ENCODE peak calls at places on chromosome 3, in six cellular contexts. One of them, this sample, is unnamed.
A peak's percentile ranks its signal among the peaks of the same experiment; 100 is the strongest.

GRCh38 chr3:106457278-106458210 is 588.7 kb upstream of the CBLB start:
- DNase-seq in CD4-positive, CD25-positive, alpha-beta regulatory T cell: peak; percentile 27
- DNase-seq in mesendoderm: peak; percentile 48
- DNase-seq in H1: no peak
- DNase-seq in effector memory CD4-positive, alpha-beta T cell: no peak
- DNase-seq in kidney: no peak
- DNase-seq in this sample: no peak

GRCh38 chr3:81339040-81339845 is 422.2 kb downstream of the GBE1 start:
- DNase-seq in CD4-positive, CD25-positive, alpha-beta regulatory T cell: no peak
- DNase-seq in effector memory CD4-positive, alpha-beta T cell: no peak
- DNase-seq in kidney: no peak
- DNase-seq in mesendoderm: peak; percentile 21
- DNase-seq in H1: no peak
- DNase-seq in this sample: no peak

GRCh38 chr3:188153498-188153948 is 434 bp upstream of the LPP start:
- DNase-seq in kidney: peak; percentile 94
- DNase-seq in effector memory CD4-positive, alpha-beta T cell: peak; percentile 21
- DNase-seq in mesendoderm: peak; percentile 97
- DNase-seq in H1: peak; percentile 87
- DNase-seq in CD4-positive, CD25-positive, alpha-beta regulatory T cell: peak; percentile 55
- DNase-seq in this sample: peak; percentile 35

GRCh38 chr3:165852710-165853109 is 15.5 kb upstream of the BCHE start:
- DNase-seq in effector memory CD4-positive, alpha-beta T cell: no peak
- DNase-seq in mesendoderm: no peak
- DNase-seq in H1: no peak
- DNase-seq in kidney: no peak
- DNase-seq in CD4-positive, CD25-positive, alpha-beta regulatory T cell: no peak
- DNase-seq in this sample: no peak

GRCh38 chr3:106482436-106482835 is 613.6 kb upstream of the CBLB start:
- DNase-seq in H1: no peak
- DNase-seq in mesendoderm: no peak
- DNase-seq in CD4-positive, CD25-positive, alpha-beta regulatory T cell: no peak
- DNase-seq in effector memory CD4-positive, alpha-beta T cell: no peak
- DNase-seq in kidney: no peak
- DNase-seq in this sample: no peak

GRCh38 chr3:196149375-196149774 is 61.8 kb downstream of the ZDHHC19 start:
- DNase-seq in mesendoderm: no peak
- DNase-seq in effector memory CD4-positive, alpha-beta T cell: no peak
- DNase-seq in H1: no peak
- DNase-seq in CD4-positive, CD25-positive, alpha-beta regulatory T cell: no peak
- DNase-seq in kidney: no peak
- DNase-seq in this sample: no peak

GRCh38 chr3:195859846-195860411 is 48.2 kb upstream of the MUC4 start:
- DNase-seq in kidney: peak; percentile 33
- DNase-seq in mesendoderm: peak; percentile 53
- DNase-seq in effector memory CD4-positive, alpha-beta T cell: no peak
- DNase-seq in CD4-positive, CD25-positive, alpha-beta regulatory T cell: no peak
- DNase-seq in H1: no peak
- DNase-seq in this sample: no peak

GRCh38 chr3:65914740-65915366 is 123.9 kb downstream of the MAGI1 start:
- DNase-seq in mesendoderm: peak; percentile 30
- DNase-seq in kidney: no peak
- DNase-seq in effector memory CD4-positive, alpha-beta T cell: no peak
- DNase-seq in H1: no peak
- DNase-seq in CD4-positive, CD25-positive, alpha-beta regulatory T cell: no peak
- DNase-seq in this sample: no peak

GRCh38 chr3:102124301-102125158 is 275.2 kb downstream of the NFKBIZ start:
- DNase-seq in effector memory CD4-positive, alpha-beta T cell: no peak
- DNase-seq in CD4-positive, CD25-positive, alpha-beta regulatory T cell: no peak
- DNase-seq in mesendoderm: peak; percentile 3
- DNase-seq in kidney: no peak
- DNase-seq in H1: no peak
- DNase-seq in this sample: no peak

GRCh38 chr3:57130426-57131209 is 34.5 kb downstream of the IL17RD start:
- DNase-seq in H1: peak; percentile 99
- DNase-seq in effector memory CD4-positive, alpha-beta T cell: no peak
- DNase-seq in CD4-positive, CD25-positive, alpha-beta regulatory T cell: peak; percentile 14
- DNase-seq in kidney: peak; percentile 72
- DNase-seq in mesendoderm: peak; percentile 100
- DNase-seq in this sample: no peak

GRCh38 chr3:127667119-127667681 is 5.6 kb upstream of the ABTB1 start:
- DNase-seq in H1: no peak
- DNase-seq in effector memory CD4-positive, alpha-beta T cell: no peak
- DNase-seq in CD4-positive, CD25-positive, alpha-beta regulatory T cell: no peak
- DNase-seq in kidney: no peak
- DNase-seq in mesendoderm: no peak
- DNase-seq in this sample: no peak

GRCh38 chr3:160735801-160736200 is 20.2 kb upstream of the PPM1L start:
- DNase-seq in mesendoderm: no peak
- DNase-seq in kidney: no peak
- DNase-seq in effector memory CD4-positive, alpha-beta T cell: no peak
- DNase-seq in CD4-positive, CD25-positive, alpha-beta regulatory T cell: no peak
- DNase-seq in H1: no peak
- DNase-seq in this sample: no peak

GRCh38 chr3:129619726-129620162 is 13.3 kb upstream of the PLXND1 start:
- DNase-seq in H1: no peak
- DNase-seq in CD4-positive, CD25-positive, alpha-beta regulatory T cell: no peak
- DNase-seq in effector memory CD4-positive, alpha-beta T cell: no peak
- DNase-seq in mesendoderm: no peak
- DNase-seq in kidney: peak; percentile 63
- DNase-seq in this sample: no peak

GRCh38 chr3:17833786-17834559 is 91.5 kb upstream of the TBC1D5 start:
- DNase-seq in mesendoderm: peak; percentile 54
- DNase-seq in H1: no peak
- DNase-seq in effector memory CD4-positive, alpha-beta T cell: no peak
- DNase-seq in kidney: no peak
- DNase-seq in CD4-positive, CD25-positive, alpha-beta regulatory T cell: no peak
- DNase-seq in this sample: no peak

DNA sequence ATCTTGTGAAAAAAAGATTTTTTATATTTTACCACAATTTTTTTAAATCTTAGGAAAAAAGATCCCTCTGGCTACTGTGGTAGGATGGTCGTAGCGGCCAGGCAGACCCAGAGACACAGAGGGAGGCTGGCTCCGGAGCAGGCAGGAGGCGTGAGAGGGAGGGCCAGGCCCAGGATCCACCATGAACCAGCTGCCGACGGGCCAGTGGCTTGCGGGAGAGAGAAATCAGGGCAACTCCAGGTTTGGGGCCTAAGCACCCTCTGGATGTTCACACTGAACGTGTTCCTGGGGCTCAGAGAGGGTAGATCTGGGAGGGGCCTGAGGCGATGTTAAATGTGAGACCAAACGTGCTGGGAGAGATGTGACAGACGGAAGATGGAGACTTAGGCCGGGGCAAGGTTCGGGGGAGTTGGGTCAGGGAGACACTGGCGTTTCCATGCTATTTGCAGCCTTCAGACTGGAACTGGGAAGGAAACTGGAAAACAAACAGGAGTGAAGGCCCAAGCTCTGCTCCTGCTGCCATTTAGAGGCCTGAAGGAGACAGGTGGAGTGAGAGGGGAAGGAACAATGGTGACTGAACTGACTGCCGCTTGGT is 1.6 kb upstream of the VILL start:
- DNase-seq in effector memory CD4-positive, alpha-beta T cell: no peak
- DNase-seq in kidney: peak; percentile 67
- DNase-seq in H1: no peak
- DNase-seq in CD4-positive, CD25-positive, alpha-beta regulatory T cell: no peak
- DNase-seq in mesendoderm: no peak
- DNase-seq in this sample: no peak
- H3K4me1 ChIP-seq in effector memory CD4-positive, alpha-beta T cell: peaks cover 7% of the 10 kb centered on the region
- H3K4me1 ChIP-seq in kidney: no peaks in the 10 kb centered on the region
- H3K4me1 ChIP-seq in H1: no peaks in the 10 kb centered on the region
- H3K4me1 ChIP-seq in CD4-positive, CD25-positive, alpha-beta regulatory T cell: peaks cover 8% of the 10 kb centered on the region
- H3K4me1 ChIP-seq in mesendoderm: no peaks in the 10 kb centered on the region
- H3K4me1 ChIP-seq in this sample: peaks cover 77% of the 10 kb centered on the region

GRCh38 chr3:153162513-153163348 is 705 bp downstream of the RAP2B start:
- DNase-seq in effector memory CD4-positive, alpha-beta T cell: peak; percentile 12
- DNase-seq in mesendoderm: peak; percentile 59
- DNase-seq in H1: no peak
- DNase-seq in CD4-positive, CD25-positive, alpha-beta regulatory T cell: peak; percentile 66
- DNase-seq in kidney: peak; percentile 84
- DNase-seq in this sample: no peak

GRCh38 chr3:153165211-153165815 is 3.3 kb downstream of the RAP2B start:
- DNase-seq in mesendoderm: peak; percentile 40
- DNase-seq in CD4-positive, CD25-positive, alpha-beta regulatory T cell: peak; percentile 49
- DNase-seq in effector memory CD4-positive, alpha-beta T cell: no peak
- DNase-seq in H1: no peak
- DNase-seq in kidney: no peak
- DNase-seq in this sample: no peak

GRCh38 chr3:153163349-153164008 is 1.5 kb downstream of the RAP2B start:
- DNase-seq in effector memory CD4-positive, alpha-beta T cell: no peak
- DNase-seq in H1: no peak
- DNase-seq in mesendoderm: no peak
- DNase-seq in kidney: peak; percentile 79
- DNase-seq in CD4-positive, CD25-positive, alpha-beta regulatory T cell: no peak
- DNase-seq in this sample: no peak

GRCh38 chr3:153164009-153164550 is 2.1 kb downstream of the RAP2B start:
- DNase-seq in H1: no peak
- DNase-seq in kidney: no peak
- DNase-seq in mesendoderm: no peak
- DNase-seq in CD4-positive, CD25-positive, alpha-beta regulatory T cell: no peak
- DNase-seq in effector memory CD4-positive, alpha-beta T cell: no peak
- DNase-seq in this sample: no peak

DNA sequence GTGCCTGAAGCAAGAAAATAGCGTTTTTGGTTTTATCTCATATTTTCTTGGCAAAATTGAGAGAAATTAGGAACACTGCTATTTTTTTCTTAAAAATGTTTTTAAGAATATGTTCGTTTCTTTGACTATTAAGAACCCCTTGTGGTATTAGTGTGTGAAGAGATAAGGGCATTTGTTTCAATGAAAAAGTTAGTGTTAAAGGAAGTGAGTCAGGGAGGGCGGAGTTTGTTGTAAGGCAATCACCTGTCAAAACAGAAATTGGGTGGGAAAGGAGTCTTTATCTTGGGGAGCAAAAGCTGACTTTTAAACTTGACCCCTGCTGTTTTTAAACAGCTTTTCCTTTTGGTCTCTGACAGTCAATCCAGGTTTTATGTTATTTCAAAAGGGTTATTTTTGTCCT is 4.2 kb downstream of the RAP2B start:
- DNase-seq in CD4-positive, CD25-positive, alpha-beta regulatory T cell: peak; percentile 75
- DNase-seq in mesendoderm: peak; percentile 65
- DNase-seq in kidney: no peak
- DNase-seq in effector memory CD4-positive, alpha-beta T cell: no peak
- DNase-seq in H1: no peak
- DNase-seq in this sample: no peak
- H3K4me3 ChIP-seq in CD4-positive, CD25-positive, alpha-beta regulatory T cell: peak overlapping the region; percentile 93
- H3K4me3 ChIP-seq in mesendoderm: no peak overlapping the region
- H3K4me3 ChIP-seq in kidney: no peak overlapping the region
- H3K4me3 ChIP-seq in effector memory CD4-positive, alpha-beta T cell: peak overlapping the region; percentile 95
- H3K4me3 ChIP-seq in H1: no peak overlapping the region
- H3K4me3 ChIP-seq in this sample: peak overlapping the region; percentile 97

GRCh38 chr3:36814071-36814717 is 49.8 kb upstream of the DCLK3 start:
- DNase-seq in effector memory CD4-positive, alpha-beta T cell: no peak
- DNase-seq in mesendoderm: no peak
- DNase-seq in H1: no peak
- DNase-seq in kidney: no peak
- DNase-seq in CD4-positive, CD25-positive, alpha-beta regulatory T cell: no peak
- DNase-seq in this sample: no peak
- H3K4me1 ChIP-seq in effector memory CD4-positive, alpha-beta T cell: no peaks in the 10 kb centered on the region
- H3K4me1 ChIP-seq in mesendoderm: no peaks in the 10 kb centered on the region
- H3K4me1 ChIP-seq in H1: no peaks in the 10 kb centered on the region
- H3K4me1 ChIP-seq in kidney: no peaks in the 10 kb centered on the region
- H3K4me1 ChIP-seq in CD4-positive, CD25-positive, alpha-beta regulatory T cell: no peaks in the 10 kb centered on the region
- H3K4me1 ChIP-seq in this sample: peaks cover 6% of the 10 kb centered on the region

GRCh38 chr3:52714335-52715302 is 8.7 kb downstream of the SPCS1 start:
- DNase-seq in CD4-positive, CD25-positive, alpha-beta regulatory T cell: no peak
- DNase-seq in mesendoderm: peak; percentile 86
- DNase-seq in effector memory CD4-positive, alpha-beta T cell: no peak
- DNase-seq in H1: peak; percentile 72
- DNase-seq in kidney: peak; percentile 75
- DNase-seq in this sample: no peak
- H3K4me3 ChIP-seq in CD4-positive, CD25-positive, alpha-beta regulatory T cell: no peak overlapping the region
- H3K4me3 ChIP-seq in mesendoderm: no peak overlapping the region
- H3K4me3 ChIP-seq in effector memory CD4-positive, alpha-beta T cell: no peak overlapping the region
- H3K4me3 ChIP-seq in H1: peak overlapping the region; percentile 38
- H3K4me3 ChIP-seq in kidney: no peak overlapping the region
- H3K4me3 ChIP-seq in this sample: no peak overlapping the region

GRCh38 chr3:46968783-46969428 is 7.6 kb downstream of the CCDC12 start:
- DNase-seq in CD4-positive, CD25-positive, alpha-beta regulatory T cell: no peak
- DNase-seq in mesendoderm: no peak
- DNase-seq in effector memory CD4-positive, alpha-beta T cell: no peak
- DNase-seq in kidney: peak; percentile 53
- DNase-seq in H1: no peak
- DNase-seq in this sample: no peak

GRCh38 chr3:46970391-46971091 is 6.0 kb downstream of the CCDC12 start:
- DNase-seq in kidney: peak; percentile 59
- DNase-seq in mesendoderm: no peak
- DNase-seq in H1: no peak
- DNase-seq in effector memory CD4-positive, alpha-beta T cell: no peak
- DNase-seq in CD4-positive, CD25-positive, alpha-beta regulatory T cell: no peak
- DNase-seq in this sample: no peak

GRCh38 chr3:46971742-46972141 is 4.8 kb downstream of the CCDC12 start:
- DNase-seq in CD4-positive, CD25-positive, alpha-beta regulatory T cell: peak; percentile 56
- DNase-seq in kidney: peak; percentile 3
- DNase-seq in H1: no peak
- DNase-seq in effector memory CD4-positive, alpha-beta T cell: no peak
- DNase-seq in mesendoderm: no peak
- DNase-seq in this sample: no peak

GRCh38 chr3:46972396-46972795 is 4.1 kb downstream of the CCDC12 start:
- DNase-seq in CD4-positive, CD25-positive, alpha-beta regulatory T cell: no peak
- DNase-seq in effector memory CD4-positive, alpha-beta T cell: no peak
- DNase-seq in kidney: no peak
- DNase-seq in mesendoderm: no peak
- DNase-seq in H1: no peak
- DNase-seq in this sample: no peak

DNA sequence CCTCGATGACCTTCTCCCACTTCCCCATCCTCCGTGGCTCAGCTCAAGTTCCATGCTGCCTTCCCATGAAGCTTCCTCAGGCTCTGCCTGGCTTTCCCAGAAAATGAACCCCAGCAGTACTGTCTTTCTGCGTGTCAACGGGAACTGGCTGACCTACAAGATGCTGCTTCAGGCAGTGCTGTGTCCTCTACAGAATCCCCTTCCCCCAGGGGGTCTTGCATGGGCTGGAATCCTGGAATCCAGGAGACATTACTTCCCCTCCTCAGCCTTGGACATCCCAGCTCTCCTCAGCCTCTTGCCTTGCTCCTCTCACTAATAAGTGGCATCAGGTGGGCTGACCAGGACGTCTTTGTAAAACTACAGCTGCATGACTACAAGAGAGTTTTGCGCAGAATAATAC is 5.4 kb downstream of the CCDC12 start:
- DNase-seq in effector memory CD4-positive, alpha-beta T cell: no peak
- DNase-seq in mesendoderm: no peak
- DNase-seq in CD4-positive, CD25-positive, alpha-beta regulatory T cell: no peak
- DNase-seq in kidney: peak; percentile 26
- DNase-seq in H1: no peak
- DNase-seq in this sample: no peak
- H3K4me1 ChIP-seq in effector memory CD4-positive, alpha-beta T cell: peaks cover 52% of the 10 kb centered on the region
- H3K4me1 ChIP-seq in mesendoderm: peaks cover 3% of the 10 kb centered on the region
- H3K4me1 ChIP-seq in CD4-positive, CD25-positive, alpha-beta regulatory T cell: peaks cover 85% of the 10 kb centered on the region
- H3K4me1 ChIP-seq in kidney: peaks cover 42% of the 10 kb centered on the region
- H3K4me1 ChIP-seq in H1: no peaks in the 10 kb centered on the region
- H3K4me1 ChIP-seq in this sample: peaks cover 57% of the 10 kb centered on the region

DNA sequence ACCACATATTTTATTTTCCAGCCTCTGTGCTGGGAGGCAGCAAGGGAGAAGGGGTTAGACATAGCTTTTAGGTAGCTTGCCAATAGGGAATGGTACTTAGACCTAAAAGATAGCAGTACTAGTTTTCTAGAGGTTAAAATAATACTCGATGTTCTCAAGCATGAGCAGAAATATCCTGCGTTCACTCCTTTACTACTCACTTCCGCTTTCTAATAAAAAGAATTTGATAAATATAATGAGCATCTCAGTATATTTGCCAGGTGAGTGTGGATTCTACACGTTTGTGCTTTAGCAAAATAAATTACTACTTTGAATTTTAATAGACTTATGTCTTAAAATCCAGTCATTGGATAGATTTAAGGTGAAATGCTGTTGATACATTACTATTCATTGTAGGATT is 39.4 kb upstream of the CD47 start:
- DNase-seq in H1: no peak
- DNase-seq in kidney: no peak
- DNase-seq in CD4-positive, CD25-positive, alpha-beta regulatory T cell: no peak
- DNase-seq in effector memory CD4-positive, alpha-beta T cell: no peak
- DNase-seq in mesendoderm: no peak
- DNase-seq in this sample: no peak
- H3K4me3 ChIP-seq in H1: no peak overlapping the region
- H3K4me3 ChIP-seq in kidney: no peak overlapping the region
- H3K4me3 ChIP-seq in CD4-positive, CD25-positive, alpha-beta regulatory T cell: peak overlapping the region; percentile 16
- H3K4me3 ChIP-seq in effector memory CD4-positive, alpha-beta T cell: no peak overlapping the region
- H3K4me3 ChIP-seq in mesendoderm: no peak overlapping the region
- H3K4me3 ChIP-seq in this sample: no peak overlapping the region

This sample was measured in esophagus squamous epithelium.